ENCODE peak calls at places on chromosomes 1 and 21, in ten cellular contexts. R is psoas muscle, I is OCI-LY7, X is sciatic nerve, B is NCI-H2029, Q is KG1, H is D721Med, F is activated T-cell treated with anti-CD3 and anti-CD28 coated beads for 1 hour, E is DMS53, O is NCI-H82. J is an unnamed sample.

GRCh38 chr1:66533804-66534745 is at the start of gene SGIP1:
- DNase-seq in X (peak; percentile 65), Q (no peak), B (no peak), R (peak; percentile 37), O (peak; percentile 95), H (no peak), E (peak; percentile 89), I (no peak), F (no peak), J (peak; percentile 80)

GRCh38 chr1:56073614-56074356 is 505.6 kb downstream of the PLPP3 start:
- DNase-seq in E (no peak), R (peak; percentile 63), I (no peak), Q (no peak), H (no peak), X (peak; percentile 84), F (no peak), B (no peak), O (no peak), J (peak; percentile 87)

GRCh38 chr1:27395441-27396195 is 3.2 kb downstream of the GPR3 start:
- DNase-seq in E (peak; percentile 88), Q (peak; percentile 64), R (peak; percentile 68), I (peak; percentile 89), X (peak; percentile 83), O (peak; percentile 84), B (peak; percentile 52), F (peak; percentile 69), H (peak; percentile 46), J (peak; percentile 87)

GRCh38 chr1:193674292-193674944 is 488.0 kb upstream of the B3GALT2 start:
- DNase-seq in O (no peak), X (no peak), I (no peak), B (no peak), F (no peak), Q (no peak), R (no peak), E (no peak), H (no peak), J (no peak)

GRCh38 chr21:42061866-42062542 is 9.1 kb upstream of the UMODL1 start:
- DNase-seq in H (no peak), Q (no peak), E (no peak), I (peak; percentile 93), B (peak; percentile 19), O (peak; percentile 33), R (no peak), F (peak; percentile 60), X (no peak), J (no peak)

GRCh38 chr1:113947388-113948107 is 18.4 kb downstream of the HIPK1 start:
- DNase-seq in I (peak; percentile 29), R (no peak), B (no peak), Q (no peak), F (no peak), O (no peak), X (no peak), H (no peak), E (no peak), J (no peak)

GRCh38 chr1:162158624-162159271 is 89.3 kb downstream of the NOS1AP start:
- DNase-seq in I (no peak), B (no peak), H (no peak), E (no peak), X (no peak), O (no peak), R (no peak), Q (no peak), F (no peak), J (no peak)

GRCh38 chr1:173269490-173270230 is 62.5 kb upstream of the TNFSF4 start:
- DNase-seq in R (no peak), I (no peak), F (no peak), O (no peak), Q (no peak), H (no peak), E (no peak), B (no peak), X (no peak), J (no peak)

GRCh38 chr21:17644186-17644585 is 31.5 kb upstream of the BTG3 start:
- DNase-seq in H (no peak), F (no peak), E (no peak), R (no peak), Q (no peak), I (no peak), X (no peak), B (no peak), O (no peak), J (no peak)

GRCh38 chr1:240672132-240672811 is 60.3 kb upstream of the GREM2 start:
- DNase-seq in Q (no peak), H (no peak), B (no peak), I (no peak), R (no peak), O (no peak), E (no peak), X (no peak), F (no peak), J (no peak)